ENCODE peak calls at places on chromosomes 5 and 9, in seven cellular contexts. R is AG04450, S is spleen, T is BJ, F is cardiac fibroblast, P is A673, X is RWPE1. Q is an unnamed sample.

GRCh38 chr9:129983891-129984290 is 59.1 kb downstream of the FNBP1 start:
- DNase-seq in R (no peak), S (no peak), T (no peak), F (peak), P (no peak), X (no peak), Q (peak)

GRCh38 chr5:159419567-159419966 is 89.3 kb upstream of the IL12B start:
- DNase-seq in R (no peak), S (no peak), T (no peak), F (no peak), P (no peak), X (peak), Q (no peak)

GRCh38 chr9:125066839-125067619 is 76.3 kb downstream of the SCAI start:
- DNase-seq in R (peak), S (no peak), T (no peak), F (peak), P (peak), X (no peak), Q (no peak)

GRCh38 chr9:83312543-83312942 is 225.7 kb downstream of the FRMD3 start:
- DNase-seq in R (no peak), S (no peak), T (no peak), F (no peak), P (no peak), X (peak), Q (no peak)

GRCh38 chr9:21933865-21934264 is 60.3 kb downstream of the CDKN2A start:
- DNase-seq in R (no peak), S (no peak), T (no peak), F (peak), P (no peak), X (no peak), Q (peak)

GRCh38 chr5:178817506-178817905 is 42.2 kb upstream of the ZNF354B start:
- DNase-seq in R (no peak), S (no peak), T (no peak), F (no peak), P (no peak), X (no peak), Q (no peak)

GRCh38 chr9:81374881-81375280 is 314.5 kb downstream of the TLE1 start:
- DNase-seq in R (no peak), S (no peak), T (no peak), F (peak), P (no peak), X (no peak), Q (peak)

GRCh38 chr5:111004291-111004690 is 67.2 kb upstream of the TSLP start:
- DNase-seq in R (no peak), S (no peak), T (no peak), F (no peak), P (no peak), X (no peak), Q (no peak)

GRCh38 chr9:89744730-89745129 is 139.9 kb downstream of the GADD45G start:
- DNase-seq in R (no peak), S (no peak), T (no peak), F (no peak), P (no peak), X (peak), Q (no peak)

GRCh38 chr9:28073278-28073677 is 500.0 kb upstream of the C9orf72 start:
- DNase-seq in R (no peak), S (no peak), T (peak), F (peak), P (peak), X (peak), Q (peak)

GRCh38 chr5:135670588-135670987 is 91.8 kb upstream of the CXCL14 start:
- DNase-seq in R (no peak), S (no peak), T (no peak), F (no peak), P (no peak), X (no peak), Q (no peak)

GRCh38 chr5:39717186-39717897 is 292.6 kb upstream of the DAB2 start:
- DNase-seq in R (no peak), S (no peak), T (peak), F (no peak), P (no peak), X (no peak), Q (peak)

GRCh38 chr9:129964901-129965734 is 77.9 kb downstream of the FNBP1 start:
- DNase-seq in R (peak), S (no peak), T (peak), F (peak), P (peak), X (no peak), Q (peak)

GRCh38 chr9:88775037-88775471 is 216.2 kb upstream of the S1PR3 start:
- DNase-seq in R (peak), S (no peak), T (peak), F (peak), P (no peak), X (no peak), Q (peak)

GRCh38 chr5:149406203-149406978 is 27.3 kb upstream of the IL17B start:
- DNase-seq in R (peak), S (no peak), T (peak), F (peak), P (peak), X (no peak), Q (peak)

GRCh38 chr9:89984214-89984613 is 379.4 kb downstream of the GADD45G start:
- DNase-seq in R (no peak), S (no peak), T (no peak), F (no peak), P (no peak), X (peak), Q (peak)

GRCh38 chr9:2087500-2088313 is 72.6 kb downstream of the SMARCA2 start:
- DNase-seq in R (no peak), S (no peak), T (no peak), F (peak), P (peak), X (peak), Q (peak)

GRCh38 chr5:90169078-90169477 is 240.5 kb downstream of the CETN3 start:
- DNase-seq in R (no peak), S (no peak), T (no peak), F (no peak), P (peak), X (no peak), Q (no peak)

GRCh38 chr9:70696694-70697335 is 282.4 kb upstream of the KLF9 start:
- DNase-seq in R (no peak), S (no peak), T (no peak), F (no peak), P (no peak), X (no peak), Q (no peak)

GRCh38 chr9:21674894-21675293 is 127.5 kb upstream of the MTAP start:
- DNase-seq in R (no peak), S (no peak), T (no peak), F (no peak), P (no peak), X (peak), Q (no peak)

GRCh38 chr9:130265431-130266235 is at the start of gene HMCN2:
- DNase-seq in R (no peak), S (peak), T (no peak), F (peak), P (no peak), X (no peak), Q (peak)

GRCh38 chr9:75699625-75700251 is 190.7 kb upstream of the PCSK5 start:
- DNase-seq in R (no peak), S (no peak), T (no peak), F (no peak), P (no peak), X (no peak), Q (no peak)

GRCh38 chr5:156841737-156842136 is 8.4 kb upstream of the PPP1R2B start:
- DNase-seq in R (no peak), S (no peak), T (no peak), F (no peak), P (no peak), X (no peak), Q (no peak)

GRCh38 chr5:95986937-95987520 is 25.4 kb upstream of the ELL2 start:
- DNase-seq in R (no peak), S (no peak), T (no peak), F (no peak), P (no peak), X (no peak), Q (no peak)

GRCh38 chr5:892390-893136 is at the start of the genes BRD9 and TRIP13:
- DNase-seq in R (no peak), S (peak), T (peak), F (peak), P (peak), X (peak), Q (peak)
- TF ChIP-seq CTCF in R (no peak), S (no peak), T (no peak), F (no peak), P (no peak), X (no peak), Q (no peak)

GRCh38 chr5:1445895-1446601 is 808 bp upstream of the SLC6A3 start:
- DNase-seq in R (no peak), S (no peak), T (no peak), F (peak), P (no peak), X (no peak), Q (peak)

GRCh38 chr5:1447772-1448361 is 2.6 kb upstream of the SLC6A3 start:
- DNase-seq in R (no peak), S (no peak), T (no peak), F (no peak), P (no peak), X (no peak), Q (no peak)

GRCh38 chr5:1446602-1447343 is 1.5 kb upstream of the SLC6A3 start:
- DNase-seq in R (no peak), S (peak), T (no peak), F (no peak), P (no peak), X (no peak), Q (no peak)

GRCh38 chr5:1449081-1449630 is 3.9 kb upstream of the SLC6A3 start:
- DNase-seq in R (no peak), S (no peak), T (no peak), F (no peak), P (no peak), X (no peak), Q (no peak)

GRCh38 chr5:1448511-1449011 is 3.3 kb upstream of the SLC6A3 start:
- DNase-seq in R (no peak), S (no peak), T (no peak), F (no peak), P (no peak), X (no peak), Q (no peak)
- TF ChIP-seq CTCF in R (no peak), S (no peak), T (no peak), F (no peak), P (no peak), X (no peak), Q (no peak)

GRCh38 chr5:17619353-17619752 is 9.2 kb downstream of the TAF11L12 start:
- DNase-seq in R (no peak), S (no peak), T (no peak), F (no peak), P (no peak), X (no peak), Q (no peak)

GRCh38 chr5:17614872-17615605 is 4.8 kb downstream of the TAF11L12 start:
- DNase-seq in R (no peak), S (no peak), T (no peak), F (no peak), P (no peak), X (no peak), Q (no peak)

GRCh38 chr5:17625686-17626085 is 6.2 kb upstream of the TAF11L13 start:
- DNase-seq in R (no peak), S (no peak), T (no peak), F (no peak), P (no peak), X (no peak), Q (no peak)

GRCh38 chr5:17620627-17621026 is 10.4 kb downstream of the TAF11L12 start:
- DNase-seq in R (no peak), S (no peak), T (no peak), F (no peak), P (no peak), X (no peak), Q (no peak)
- TF ChIP-seq CTCF in R (no peak), S (no peak), T (peak), F (no peak), P (peak), X (no peak), Q (no peak)

DNA sequence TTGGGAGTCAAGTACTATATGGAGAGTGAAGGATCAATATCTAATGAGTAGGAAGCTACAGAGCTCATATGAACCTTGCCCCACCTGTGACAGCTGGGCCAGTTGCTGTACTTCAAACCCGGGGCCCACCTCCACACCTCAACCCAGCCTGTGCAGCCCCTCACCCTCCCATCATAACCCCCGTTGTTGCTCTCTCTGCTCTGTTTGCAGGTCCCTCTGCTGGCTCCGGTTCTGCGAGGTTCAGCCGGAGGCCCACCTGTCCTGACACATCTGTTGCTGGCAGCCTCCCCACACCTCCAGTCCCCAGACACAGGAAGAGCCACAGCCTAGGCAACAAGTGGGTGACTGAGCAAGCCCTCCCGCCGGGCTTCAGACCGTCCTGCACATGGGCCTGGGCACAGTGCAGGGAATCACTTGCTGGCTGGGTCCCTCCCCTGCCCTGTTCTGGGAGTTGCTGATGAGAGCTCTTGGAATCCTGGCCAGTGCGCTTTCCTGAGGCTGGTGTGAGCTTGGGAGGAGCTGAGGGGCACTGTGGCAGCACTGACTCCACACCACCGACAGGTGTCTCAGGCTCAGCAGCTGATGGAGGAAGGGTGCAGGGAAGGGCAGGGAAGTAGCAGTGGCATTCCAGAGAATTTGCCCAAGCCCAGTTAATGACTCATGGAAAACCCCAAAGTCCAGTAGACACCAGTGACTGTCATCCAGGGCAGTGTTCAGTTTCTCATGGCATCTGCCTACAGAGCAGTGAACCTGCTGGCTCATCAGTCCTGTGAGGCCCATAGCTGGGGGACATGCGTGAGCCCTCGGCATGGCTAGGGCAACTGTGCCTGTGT is 69.5 kb upstream of the GARNL3 start:
- DNase-seq in R (no peak), S (peak), T (no peak), F (no peak), P (no peak), X (peak), Q (no peak)
- TF ChIP-seq CTCF in R (peak), S (no peak), T (no peak), F (no peak), P (no peak), X (no peak), Q (no peak)

GRCh38 chr9:107239474-107239873 is 43.6 kb upstream of the RAD23B start:
- DNase-seq in R (no peak), S (no peak), T (no peak), F (peak), P (peak), X (peak), Q (peak)
- TF ChIP-seq CTCF in R (peak), S (peak), T (no peak), F (peak), P (peak), X (peak), Q (peak)

Q was measured in choroid plexus epithelial cell.